ENCODE peak calls at places on chromosomes 6 and 20, in nine cellular contexts. E is cardiac muscle cell; O is IMR-90; M is CD4-positive, alpha-beta T cell; T is AG10803; A is osteocyte; C is glutamatergic neuron; S is upper lobe of right lung; P is endothelial cell. R is an unnamed sample.

GRCh38 chr6:160431791-160432404 is 83.7 kb downstream of the SLC22A3 start:
- DNase-seq in O (no peak), T (peak), P (no peak), E (no peak), C (no peak), M (no peak), S (no peak), A (no peak), R (peak)

GRCh38 chr6:551405-551804 is 105.5 kb downstream of the HUS1B start:
- DNase-seq in S (no peak), T (peak), A (no peak), E (peak), M (no peak), P (no peak), O (peak), C (peak), R (peak)

GRCh38 chr6:101806241-101806640 is 412.7 kb downstream of the GRIK2 start:
- DNase-seq in E (no peak), S (no peak), P (no peak), T (peak), A (no peak), C (no peak), O (peak), M (no peak), R (peak)

GRCh38 chr6:46684771-46685170 is 2.9 kb upstream of the TDRD6 start:
- DNase-seq in E (no peak), O (peak), A (no peak), T (peak), P (no peak), C (no peak), M (no peak), S (no peak), R (peak)

GRCh38 chr6:45586216-45587171 is 208.8 kb upstream of the SUPT3H start:
- DNase-seq in O (no peak), T (no peak), A (no peak), P (no peak), C (no peak), S (no peak), M (peak), E (no peak), R (no peak)

GRCh38 chr6:52253494-52253893 is 9.2 kb upstream of the IL17F start:
- DNase-seq in C (no peak), M (no peak), O (no peak), T (peak), P (no peak), E (no peak), S (no peak), A (no peak), R (peak)

GRCh38 chr6:7909323-7910276 is 988 bp downstream of the TXNDC5 start:
- DNase-seq in O (peak), E (peak), T (peak), M (peak), S (peak), C (peak), A (no peak), P (peak), R (peak)

GRCh38 chr6:100695445-100695844 is 185.7 kb downstream of the ASCC3 start:
- DNase-seq in E (no peak), A (no peak), O (no peak), M (no peak), P (no peak), C (no peak), T (no peak), S (no peak), R (no peak)

GRCh38 chr20:38833857-38834164 is 28.3 kb downstream of the PPP1R16B start:
- DNase-seq in P (no peak), S (no peak), A (no peak), M (peak), E (no peak), O (no peak), T (no peak), C (no peak), R (no peak)

GRCh38 chr20:46157076-46157592 is 39.0 kb downstream of the CD40 start:
- DNase-seq in E (no peak), S (no peak), O (no peak), C (no peak), P (no peak), M (no peak), A (no peak), T (no peak), R (no peak)

GRCh38 chr20:57427239-57428127 is 36.3 kb downstream of the RBM38 start:
- DNase-seq in C (no peak), O (no peak), P (no peak), T (no peak), A (no peak), M (no peak), E (no peak), S (no peak), R (no peak)

GRCh38 chr6:73657201-73657600 is 3.4 kb upstream of the SLC17A5 start:
- DNase-seq in M (no peak), S (no peak), O (no peak), P (no peak), C (no peak), A (no peak), T (no peak), E (no peak), R (no peak)

GRCh38 chr6:98904096-98904495 is 43.6 kb downstream of the FBXL4 start:
- DNase-seq in C (no peak), O (peak), M (no peak), A (no peak), T (peak), P (no peak), S (no peak), E (no peak), R (no peak)

GRCh38 chr20:41174782-41175181 is 37.4 kb downstream of the PLCG1 start:
- DNase-seq in S (no peak), T (peak), M (no peak), A (peak), E (no peak), O (peak), P (no peak), C (no peak), R (no peak)

GRCh38 chr6:138571585-138572199 is 72.4 kb upstream of the NHSL1 start:
- DNase-seq in C (no peak), M (no peak), E (no peak), P (no peak), O (peak), S (no peak), T (no peak), A (no peak), R (no peak)

GRCh38 chr6:153167026-153167891 is 36.2 kb upstream of the RGS17 start:
- DNase-seq in C (no peak), O (peak), M (no peak), T (peak), S (no peak), P (no peak), A (no peak), E (no peak), R (peak)

GRCh38 chr6:11093065-11093590 is 506 bp upstream of the SMIM13 start:
- DNase-seq in P (no peak), O (peak), A (no peak), E (peak), C (no peak), T (peak), M (no peak), S (no peak), R (peak)

GRCh38 chr6:7479801-7480266 is 61.6 kb upstream of the DSP start:
- DNase-seq in S (no peak), M (no peak), C (no peak), E (peak), A (no peak), T (peak), O (peak), P (no peak), R (peak)

GRCh38 chr6:161349886-161350285 is 76.0 kb upstream of the AGPAT4 start:
- DNase-seq in A (no peak), E (no peak), T (no peak), M (no peak), O (no peak), C (no peak), S (no peak), P (no peak), R (no peak)

GRCh38 chr20:59560588-59561227 is 43.6 kb upstream of the PHACTR3 start:
- DNase-seq in S (no peak), M (no peak), T (peak), P (no peak), A (no peak), E (no peak), C (peak), O (peak), R (peak)

GRCh38 chr6:2196079-2196679 is 49.2 kb downstream of the GMDS start:
- DNase-seq in A (no peak), E (peak), P (peak), M (no peak), T (peak), O (peak), S (no peak), C (no peak), R (peak)

GRCh38 chr6:160328447-160328846 is 19.7 kb upstream of the SLC22A3 start:
- DNase-seq in P (no peak), T (no peak), C (no peak), A (no peak), M (no peak), S (no peak), O (no peak), E (no peak), R (no peak)

GRCh38 chr6:140360651-140361050 is 986.2 kb upstream of the CITED2 start:
- DNase-seq in C (no peak), E (peak), P (no peak), O (peak), S (no peak), M (no peak), T (peak), A (no peak), R (no peak)

GRCh38 chr6:163585932-163586437 is 171.5 kb downstream of the QKI start:
- DNase-seq in C (no peak), O (peak), A (no peak), M (no peak), S (no peak), P (no peak), E (no peak), T (peak), R (peak)

GRCh38 chr20:25284131-25284601 is 36.3 kb downstream of the PYGB start:
- DNase-seq in C (no peak), E (no peak), M (no peak), P (no peak), T (no peak), A (no peak), O (no peak), S (peak), R (no peak)

GRCh38 chr6:159256128-159256527 is 86.9 kb downstream of the FNDC1 start:
- DNase-seq in S (no peak), A (no peak), E (no peak), O (no peak), P (no peak), T (no peak), C (no peak), M (no peak), R (no peak)

GRCh38 chr6:159254186-159254585 is 85.0 kb downstream of the FNDC1 start:
- DNase-seq in E (no peak), P (no peak), S (no peak), T (peak), A (no peak), C (no peak), M (no peak), O (no peak), R (peak)

GRCh38 chr6:159259726-159260125 is 90.5 kb downstream of the FNDC1 start:
- DNase-seq in A (no peak), O (no peak), E (no peak), P (no peak), T (no peak), C (no peak), S (no peak), M (no peak), R (no peak)

GRCh38 chr6:159255434-159255951 is 86.3 kb downstream of the FNDC1 start:
- DNase-seq in P (no peak), E (no peak), A (no peak), O (no peak), T (no peak), M (no peak), S (no peak), C (no peak), R (no peak)

GRCh38 chr6:159257846-159258245 is 88.6 kb downstream of the FNDC1 start:
- DNase-seq in O (no peak), P (no peak), S (no peak), T (peak), A (no peak), C (no peak), E (no peak), M (no peak), R (peak)
- TF ChIP-seq CTCF in O (no peak), P (no peak), S (no peak), T (no peak), A (no peak), C (no peak), E (no peak), M (no peak), R (no peak)

DNA sequence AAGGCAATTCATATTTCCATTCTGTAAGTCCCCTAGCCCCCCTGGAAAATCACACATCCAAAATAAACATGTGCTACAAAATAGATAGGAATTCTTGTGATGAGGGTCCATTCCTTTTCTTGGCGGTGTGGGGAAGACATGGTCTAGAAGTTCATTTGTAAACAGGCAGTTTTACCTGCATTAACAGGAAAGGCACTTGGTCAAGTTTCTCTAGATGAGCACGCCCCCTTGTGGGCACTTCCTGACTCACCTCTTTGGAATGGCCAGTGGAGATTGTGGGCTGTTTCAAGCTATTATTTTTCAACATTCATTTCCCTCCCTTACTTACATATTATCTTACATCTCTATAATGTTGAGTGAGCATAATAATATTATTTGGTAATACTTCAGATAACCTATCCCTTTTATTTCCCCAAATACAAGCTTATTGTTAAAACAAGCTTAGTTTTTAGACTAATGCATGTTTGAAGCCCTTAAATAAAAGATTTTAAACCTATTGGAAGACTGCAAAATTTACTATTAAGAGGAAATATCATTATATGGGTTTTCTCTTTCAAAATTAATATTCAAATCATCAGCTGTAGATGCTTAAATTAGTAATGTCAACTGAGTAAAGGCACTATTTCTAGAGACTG is 92.1 kb downstream of the TASP1 start:
- DNase-seq in A (peak), E (peak), T (peak), M (peak), O (peak), S (peak), P (peak), C (peak), R (peak)
- TF ChIP-seq CTCF in A (peak), E (peak), T (peak), M (peak), O (peak), S (peak), P (peak), C (peak), R (peak)

GRCh38 chr20:62482136-62482833 is 6.5 kb upstream of the GATA5 start:
- DNase-seq in S (no peak), E (no peak), A (no peak), M (no peak), P (no peak), C (no peak), T (no peak), O (no peak), R (no peak)
- TF ChIP-seq CTCF in S (no peak), E (no peak), A (no peak), M (no peak), P (no peak), C (no peak), T (no peak), O (no peak), R (no peak)

GRCh38 chr6:31822038-31822821 is 5.3 kb upstream of the HSPA1B start:
- DNase-seq in P (peak), C (peak), M (peak), A (no peak), O (peak), E (peak), T (peak), S (peak), R (peak)
- TF ChIP-seq CTCF in P (no peak), C (no peak), M (no peak), A (no peak), O (no peak), E (no peak), T (no peak), S (no peak), R (no peak)

GRCh38 chr20:61370841-61371303 is 118.8 kb downstream of the CDH4 start:
- DNase-seq in P (no peak), T (no peak), A (no peak), M (no peak), S (no peak), O (no peak), E (no peak), C (peak), R (no peak)
- TF ChIP-seq CTCF in P (no peak), T (no peak), A (no peak), M (no peak), S (no peak), O (no peak), E (no peak), C (no peak), R (no peak)

DNA sequence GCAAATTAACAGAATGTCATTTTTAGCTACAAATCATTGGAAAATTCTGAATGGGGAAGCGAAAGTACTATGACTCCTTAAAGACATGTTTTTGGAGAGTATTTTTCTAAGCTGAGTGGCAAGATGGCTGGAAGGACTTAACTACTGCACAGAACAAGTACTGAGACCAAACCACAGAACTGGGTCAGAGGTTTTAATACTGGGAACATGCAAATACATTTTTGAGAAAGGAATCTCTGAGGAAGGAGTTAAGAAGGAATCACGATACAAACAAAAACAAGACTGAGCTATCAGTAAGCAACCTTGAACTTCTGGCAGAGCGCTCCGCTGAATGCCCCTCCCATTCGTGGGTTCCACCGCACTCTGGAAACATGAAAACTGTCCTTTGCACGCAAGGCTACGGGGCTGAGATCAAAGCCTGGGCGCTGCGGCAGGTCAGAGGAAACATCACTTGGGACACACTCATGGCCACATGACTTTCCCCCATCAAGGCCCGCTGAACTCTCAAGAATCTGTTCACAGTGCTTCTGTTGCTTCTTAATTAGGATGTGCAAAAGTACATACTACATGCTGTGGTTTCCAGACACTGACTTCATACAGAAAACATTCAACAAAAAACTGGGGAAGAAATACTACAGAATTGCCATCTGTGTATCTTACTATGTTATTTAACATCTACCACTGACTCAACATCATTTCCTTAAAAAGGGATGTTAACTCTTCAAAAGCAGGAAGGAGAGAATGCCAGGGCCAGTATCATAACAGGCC is 27.8 kb downstream of the SLC23A2 start:
- DNase-seq in P (no peak), S (peak), M (no peak), C (no peak), E (no peak), T (peak), O (peak), A (no peak), R (peak)
- TF ChIP-seq CTCF in P (no peak), S (no peak), M (no peak), C (no peak), E (no peak), T (no peak), O (no peak), A (no peak), R (no peak)

DNA sequence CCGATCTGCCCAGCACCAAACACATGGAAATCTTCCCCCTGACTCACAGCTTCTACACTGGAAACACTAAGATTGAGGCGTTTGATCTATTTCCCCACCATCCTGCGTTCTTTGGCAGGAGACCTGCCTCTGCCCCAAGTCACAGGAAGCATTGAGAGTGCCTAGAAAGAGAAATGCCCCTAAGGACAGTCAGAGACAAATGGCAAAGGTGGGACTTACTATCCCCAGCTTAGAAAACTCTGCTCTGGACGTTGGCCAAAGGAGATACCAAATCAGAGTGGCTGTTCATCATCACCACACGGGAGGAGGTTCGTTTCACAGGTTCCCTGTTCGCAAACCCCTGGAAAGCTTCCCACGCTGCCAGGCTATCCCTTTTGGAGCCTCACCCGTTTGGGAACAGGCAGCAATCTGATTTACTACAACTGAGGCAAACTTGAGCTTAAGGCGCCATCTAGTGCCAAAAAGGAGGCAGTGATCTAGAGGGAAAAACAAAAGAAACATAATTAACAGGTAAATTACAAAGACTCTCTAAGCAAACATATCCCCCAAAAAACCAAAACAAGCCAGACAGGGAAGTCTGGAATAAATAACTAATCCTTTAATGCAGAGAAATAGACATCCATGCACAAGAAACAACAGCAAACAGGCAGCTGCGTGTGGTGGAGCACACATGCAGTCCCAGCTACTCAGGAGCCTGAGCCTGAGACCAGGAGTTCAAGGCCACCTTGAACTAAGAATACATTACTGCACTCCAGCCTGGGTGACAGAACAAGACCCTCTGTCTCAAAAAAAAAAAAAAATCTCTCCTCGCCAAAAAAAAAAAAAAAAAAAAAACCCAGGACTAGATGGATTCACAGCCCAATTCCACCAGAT is 48.4 kb upstream of the SRSF6 start:
- DNase-seq in P (no peak), C (peak), M (no peak), E (peak), S (no peak), O (peak), A (no peak), T (peak), R (peak)
- TF ChIP-seq CTCF in P (peak), C (peak), M (peak), E (peak), S (peak), O (peak), A (peak), T (peak), R (peak)

GRCh38 chr6:37485259-37485658 is 14.4 kb downstream of the CCDC167 start:
- DNase-seq in C (peak), E (peak), O (no peak), M (no peak), P (peak), A (no peak), T (no peak), S (no peak), R (no peak)
- TF ChIP-seq CTCF in C (peak), E (peak), O (no peak), M (no peak), P (peak), A (peak), T (peak), S (peak), R (peak)

GRCh38 chr6:82711105-82711829 is 347.6 kb downstream of the TPBG start:
- DNase-seq in P (no peak), E (no peak), S (no peak), A (no peak), O (no peak), M (no peak), C (peak), T (peak), R (peak)

GRCh38 chr6:82711992-82712788 is 348.6 kb downstream of the TPBG start:
- DNase-seq in S (no peak), C (no peak), T (peak), M (no peak), O (no peak), E (no peak), A (no peak), P (no peak), R (peak)

GRCh38 chr6:82712826-82713225 is 349.2 kb downstream of the TPBG start:
- DNase-seq in S (no peak), P (no peak), A (no peak), C (no peak), T (no peak), M (no peak), E (no peak), O (no peak), R (peak)
- TF ChIP-seq CTCF in S (peak), P (peak), A (peak), C (peak), T (peak), M (no peak), E (peak), O (peak), R (peak)